ENCODE peak calls at places on chromosomes 11 and 22, in six cellular contexts. T is HepG2, K is neuronal stem cell, E is GM12878, L is SK-N-SH, W is K562. H is an unnamed sample.

GRCh38 chr11:21774212-21774611 is 418.7 kb upstream of the ANO5 start:
- DNase-seq in L (no peak), E (no peak), W (no peak), K (no peak), T (no peak), H (no peak)

GRCh38 chr11:57214087-57214395 is 23.0 kb downstream of the APLNR start:
- DNase-seq in E (no peak), L (no peak), W (no peak), K (peak), T (no peak), H (no peak)

GRCh38 chr22:22907551-22908494 is 20.2 kb downstream of the IGLL5 start:
- DNase-seq in E (no peak), K (no peak), L (no peak), T (no peak), W (peak), H (no peak)

GRCh38 chr22:29245626-29246385 is 22.0 kb downstream of the RHBDD3 start:
- DNase-seq in L (peak), K (peak), E (no peak), T (peak), W (peak), H (peak)

GRCh38 chr11:42770444-42771065 is 541.2 kb upstream of the API5 start:
- DNase-seq in T (peak), L (peak), W (peak), E (no peak), K (peak), H (peak)

GRCh38 chr11:84691830-84692229 is 935.3 kb downstream of the DLG2 start:
- DNase-seq in K (peak), E (no peak), L (no peak), W (no peak), T (no peak), H (no peak)

GRCh38 chr22:37674951-37675929 is at the start of gene LGALS1:
- DNase-seq in L (peak), E (no peak), K (no peak), W (peak), T (peak), H (peak)

GRCh38 chr11:119015054-119015611 is 3.0 kb downstream of the RPS25 start:
- DNase-seq in W (no peak), K (no peak), E (no peak), T (no peak), L (no peak), H (no peak)

GRCh38 chr11:47716692-47717091 is 1.5 kb upstream of the AGBL2 start:
- DNase-seq in T (no peak), W (no peak), L (no peak), E (no peak), K (no peak), H (peak)

GRCh38 chr11:61549662-61550568 is 31.0 kb downstream of the SYT7 start:
- DNase-seq in T (no peak), K (no peak), W (no peak), E (no peak), L (no peak), H (no peak)

GRCh38 chr11:70700453-70700852 is 302.1 kb downstream of the CTTN start:
- DNase-seq in T (no peak), L (no peak), K (no peak), E (no peak), W (no peak), H (no peak)

GRCh38 chr11:36149538-36150242 is 139.5 kb downstream of the COMMD9 start:
- DNase-seq in W (peak), K (peak), E (peak), T (peak), L (peak), H (peak)

GRCh38 chr11:72592698-72593097 is 81.5 kb downstream of the PDE2A start:
- DNase-seq in L (no peak), T (no peak), E (no peak), K (no peak), W (no peak), H (no peak)

GRCh38 chr11:72589802-72590761 is 84.1 kb downstream of the PDE2A start:
- DNase-seq in K (peak), T (peak), E (no peak), W (peak), L (peak), H (peak)

GRCh38 chr11:72591785-72592490 is 82.3 kb downstream of the PDE2A start:
- DNase-seq in E (no peak), T (no peak), K (no peak), W (no peak), L (no peak), H (peak)

GRCh38 chr11:72588656-72589410 is 85.4 kb downstream of the PDE2A start:
- DNase-seq in T (no peak), K (no peak), E (no peak), L (no peak), W (no peak), H (no peak)

DNA sequence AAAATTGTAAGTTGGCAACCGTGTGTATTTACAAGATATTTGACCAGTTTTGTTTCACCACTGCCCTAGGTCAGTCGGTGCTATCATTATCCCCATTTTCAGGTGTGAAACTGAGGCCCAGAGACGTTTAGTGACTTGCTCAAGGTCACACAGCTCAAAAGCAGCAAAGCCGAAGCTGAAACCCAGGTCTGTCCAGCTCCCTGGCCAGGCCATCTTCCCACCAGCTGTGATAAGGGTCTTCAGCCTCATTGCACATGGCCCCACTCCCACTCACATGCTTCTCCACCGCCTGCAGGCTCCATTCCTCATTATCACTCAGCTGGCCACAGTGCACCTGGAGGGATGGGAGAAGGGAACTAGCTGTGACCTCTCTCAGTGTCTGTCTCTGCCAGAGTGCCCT is 83.2 kb downstream of the PDE2A start:
- DNase-seq in L (peak), T (no peak), K (no peak), E (no peak), W (no peak), H (no peak)
- H3K9ac ChIP-seq in L (no peak), T (no peak), K (no peak), E (no peak), W (no peak), H (no peak)

DNA sequence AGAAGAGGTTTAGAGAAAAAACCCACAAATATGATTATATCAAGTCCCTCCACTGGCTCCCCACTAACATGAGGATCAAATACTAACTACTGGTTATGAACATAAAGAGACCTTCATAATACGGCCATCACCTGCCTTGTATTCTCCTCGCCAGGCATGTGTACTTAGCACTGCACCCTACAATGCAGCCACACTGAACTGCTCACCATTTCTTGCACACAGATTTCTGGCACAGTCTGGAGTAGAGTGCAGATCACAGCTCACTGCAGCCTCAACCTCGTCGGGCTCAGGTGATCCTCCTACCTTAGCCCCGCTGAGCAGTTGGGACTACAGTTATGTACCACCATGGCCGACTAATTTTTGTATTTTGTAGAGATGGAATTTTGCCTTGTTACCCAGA is 13.1 kb downstream of the OSBP start:
- DNase-seq in K (no peak), E (no peak), W (no peak), L (no peak), T (no peak), H (no peak)
- H3K9ac ChIP-seq in K (no peak), E (no peak), W (no peak), L (no peak), T (no peak), H (no peak)

GRCh38 chr22:30402036-30402759 is 5.4 kb downstream of the SEC14L2 start:
- DNase-seq in K (no peak), T (no peak), W (peak), L (no peak), E (no peak), H (no peak)
- H3K9ac ChIP-seq in K (no peak), T (no peak), W (no peak), L (no peak), E (no peak), H (no peak)

DNA sequence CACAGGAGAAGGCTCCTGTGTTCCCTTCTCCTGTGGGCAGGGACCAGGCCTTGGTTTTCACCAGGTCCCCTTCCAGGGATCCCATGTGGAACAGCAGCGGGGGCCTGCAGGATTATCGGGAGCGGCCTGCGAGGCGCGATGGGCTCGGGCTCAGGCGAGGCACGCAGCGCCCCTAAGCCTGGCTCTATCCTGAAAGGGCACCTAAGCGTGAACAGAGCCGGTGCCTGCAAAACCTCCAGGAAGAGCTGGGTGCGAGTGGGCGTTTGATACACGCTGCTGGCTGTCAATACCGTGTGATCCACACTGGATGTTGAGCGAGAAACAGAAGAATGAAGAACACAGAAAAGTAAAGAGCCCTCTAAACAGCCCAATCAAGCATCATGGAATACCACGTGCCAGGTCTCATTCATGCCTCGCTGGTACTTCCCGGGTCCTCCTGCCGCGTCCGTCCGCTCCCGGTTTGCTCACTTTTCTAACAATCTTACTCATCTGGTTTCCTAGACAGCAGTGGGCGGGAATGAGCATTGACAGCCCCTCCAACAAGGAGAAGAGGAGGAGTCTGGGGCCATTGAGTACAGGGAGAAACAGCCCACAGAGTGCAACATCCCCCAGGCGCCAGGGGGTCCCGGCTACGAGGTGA is 12.5 kb downstream of the OSBPL5 start:
- DNase-seq in E (no peak), K (no peak), L (no peak), T (no peak), W (no peak), H (no peak)
- H3K9ac ChIP-seq in E (no peak), K (no peak), L (no peak), T (no peak), W (no peak), H (no peak)

GRCh38 chr11:114317738-114318137 is 21.5 kb downstream of the NNMT start:
- DNase-seq in L (peak), W (no peak), K (peak), T (no peak), E (no peak), H (peak)

GRCh38 chr11:114315749-114316368 is 19.7 kb downstream of the NNMT start:
- DNase-seq in L (no peak), W (no peak), T (peak), K (no peak), E (no peak), H (no peak)

GRCh38 chr11:114319716-114320328 is 23.6 kb downstream of the NNMT start:
- DNase-seq in E (no peak), K (no peak), L (no peak), W (no peak), T (no peak), H (peak)

GRCh38 chr11:114316980-114317675 is 20.9 kb downstream of the NNMT start:
- DNase-seq in L (no peak), E (no peak), W (no peak), K (no peak), T (no peak), H (no peak)

DNA sequence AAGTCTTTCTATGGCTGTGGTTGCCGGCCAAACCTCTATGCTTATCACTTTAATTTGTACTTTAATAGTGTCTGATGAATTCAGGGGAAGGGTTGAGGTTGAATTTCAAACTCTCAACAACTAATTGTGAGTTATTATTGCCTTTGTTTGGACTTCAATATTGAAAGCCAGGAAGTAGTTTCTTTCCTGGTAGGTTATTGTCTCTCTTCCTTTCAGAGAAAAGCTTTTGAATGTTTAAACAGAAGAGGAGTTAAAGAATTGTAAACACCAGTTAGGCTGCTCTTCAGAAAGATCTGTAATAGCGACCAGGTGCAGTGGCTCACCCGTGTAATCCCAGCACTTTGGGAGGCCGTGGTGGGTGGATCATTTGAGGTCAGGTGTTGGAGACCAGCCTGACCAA is 22.2 kb downstream of the NNMT start:
- DNase-seq in W (no peak), K (no peak), T (no peak), E (no peak), L (no peak), H (peak)
- H3K9ac ChIP-seq in W (no peak), K (no peak), T (no peak), E (no peak), L (no peak), H (peak)

DNA sequence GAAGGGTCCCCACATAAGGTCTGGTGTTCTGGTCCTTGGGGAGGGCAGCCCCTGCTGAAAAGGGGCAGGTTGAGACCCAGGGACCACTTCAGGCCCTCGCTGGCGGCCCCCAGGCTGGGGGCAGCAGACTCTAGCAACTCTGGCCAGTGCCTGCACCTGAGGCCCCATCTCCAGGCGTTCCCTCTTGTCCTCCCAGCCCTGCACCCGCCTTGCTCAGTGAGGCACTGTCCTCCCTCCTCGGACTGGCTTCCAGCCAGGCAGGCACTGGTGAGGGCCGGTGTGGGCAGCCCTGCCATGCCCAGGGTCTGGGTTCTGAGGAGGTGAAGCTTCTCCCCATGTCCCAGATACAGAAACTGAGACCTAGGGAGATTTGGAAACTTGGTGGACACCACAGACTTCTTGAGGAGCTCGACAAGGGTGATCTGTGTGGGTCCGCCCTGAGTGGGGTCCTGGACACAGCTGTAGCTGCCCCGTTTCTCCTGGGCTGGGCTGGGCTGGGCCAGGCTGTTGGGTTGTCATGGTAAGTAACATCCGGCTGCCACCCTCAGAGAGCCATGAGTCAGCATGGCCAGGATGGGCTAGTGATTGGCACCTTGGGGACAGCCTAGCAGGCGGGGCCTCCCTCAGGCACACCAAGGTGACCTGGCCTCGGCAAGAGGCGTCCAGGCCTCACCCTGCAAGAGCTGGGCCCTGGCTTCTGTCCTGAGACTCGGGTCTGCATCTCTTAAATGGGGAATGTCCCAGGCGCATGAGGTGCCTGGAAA is 11.1 kb upstream of the PHLDA2 start:
- DNase-seq in W (no peak), K (no peak), T (peak), E (no peak), L (peak), H (no peak)
- H3K9ac ChIP-seq in W (no peak), K (no peak), T (no peak), E (no peak), L (no peak), H (no peak)

GRCh38 chr11:6320411-6321207 is at the start of gene CAVIN3:
- DNase-seq in K (peak), W (no peak), T (no peak), E (peak), L (peak), H (no peak)
- H3K9ac ChIP-seq in K (peak), W (no peak), T (no peak), E (peak), L (peak), H (no peak)

DNA sequence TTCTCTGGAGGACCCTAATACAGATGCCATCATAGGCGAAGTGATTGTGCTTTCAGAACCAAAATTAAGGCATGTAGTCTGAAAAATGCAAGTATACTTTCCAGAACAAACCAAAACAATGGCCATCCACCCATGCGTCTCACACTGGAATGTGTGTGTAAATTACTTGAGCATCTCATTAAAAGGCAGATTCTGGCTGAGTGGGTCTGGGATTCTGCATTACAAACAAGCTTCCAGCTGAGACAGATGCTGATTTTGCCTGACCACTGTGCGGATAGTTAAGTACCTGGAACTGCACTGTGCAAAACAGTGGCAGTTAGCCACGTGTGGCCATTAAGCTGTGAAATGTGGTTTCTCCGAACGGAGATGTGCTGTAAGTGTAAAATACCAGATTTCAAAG is 26.2 kb downstream of the RRP7A start:
- DNase-seq in T (no peak), L (no peak), E (no peak), K (no peak), W (no peak), H (no peak)
- H3K9ac ChIP-seq in T (no peak), L (no peak), E (no peak), K (no peak), W (no peak), H (no peak)

GRCh38 chr11:65781152-65781961 is 581 bp upstream of the AP5B1 start:
- DNase-seq in K (peak), L (peak), T (peak), E (no peak), W (peak), H (no peak)

GRCh38 chr11:65778901-65779668 is 1.7 kb downstream of the AP5B1 start:
- DNase-seq in T (no peak), K (no peak), W (no peak), E (no peak), L (peak), H (no peak)

GRCh38 chr11:65780770-65781151 is at the start of gene AP5B1:
- DNase-seq in K (peak), W (peak), E (no peak), L (peak), T (peak), H (peak)

GRCh38 chr11:65779669-65779918 is 1.2 kb downstream of the AP5B1 start:
- DNase-seq in W (no peak), L (no peak), T (no peak), E (no peak), K (no peak), H (no peak)

GRCh38 chr11:65779919-65780769 is 632 bp downstream of the AP5B1 start:
- DNase-seq in K (peak), L (peak), E (peak), W (peak), T (peak), H (peak)
- H3K9ac ChIP-seq in K (peak), L (peak), E (peak), W (peak), T (peak), H (peak)